ENCODE peak calls at places on chromosome 5, in nine cellular contexts. G, A, T, V, Y, L, Z, N and W are unnamed samples.

GRCh38 chr5:58264276-58264675 is 195.6 kb downstream of the PLK2 start:
- DNase-seq in G (no peak), A (no peak), T (no peak), V (no peak), Y (no peak), L (no peak), Z (no peak), N (no peak), W (no peak)

GRCh38 chr5:57804007-57804444 is 321.4 kb upstream of the ACTBL2 start:
- DNase-seq in G (no peak), A (no peak), T (no peak), V (no peak), Y (no peak), L (peak; percentile 83), Z (no peak), N (no peak), W (no peak)

GRCh38 chr5:149227168-149227826 is 44.4 kb upstream of the AFAP1L1 start:
- DNase-seq in G (no peak), A (no peak), T (peak; percentile 59), V (no peak), Y (no peak), L (peak; percentile 79), Z (peak; percentile 57), N (peak; percentile 45), W (no peak)

GRCh38 chr5:180090769-180091546 is 19.4 kb upstream of the RNF130 start:
- DNase-seq in G (peak; percentile 56), A (no peak), T (peak; percentile 52), V (no peak), Y (no peak), L (peak; percentile 14), Z (peak; percentile 64), N (peak; percentile 40), W (no peak)

GRCh38 chr5:136028782-136029742 is at the start of gene TGFBI:
- DNase-seq in G (peak; percentile 66), A (peak; percentile 65), T (peak; percentile 61), V (peak; percentile 57), Y (peak; percentile 71), L (peak; percentile 67), Z (no peak), N (peak; percentile 57), W (peak; percentile 93)

GRCh38 chr5:72412283-72413055 is 92.3 kb downstream of the PTCD2 start:
- DNase-seq in G (no peak), A (no peak), T (no peak), V (no peak), Y (no peak), L (peak; percentile 65), Z (no peak), N (no peak), W (no peak)

GRCh38 chr5:151663617-151664322 is 22.9 kb downstream of the SPARC start:
- DNase-seq in G (no peak), A (peak; percentile 53), T (no peak), V (no peak), Y (peak; percentile 64), L (no peak), Z (no peak), N (peak; percentile 54), W (peak; percentile 48)

GRCh38 chr5:174044855-174045254 is 651 bp upstream of the NSG2 start:
- DNase-seq in G (no peak), A (no peak), T (no peak), V (no peak), Y (no peak), L (no peak), Z (no peak), N (no peak), W (no peak)

GRCh38 chr5:110873773-110874437 is 135.1 kb downstream of the SLC25A46 start:
- DNase-seq in G (peak; percentile 36), A (no peak), T (no peak), V (no peak), Y (no peak), L (no peak), Z (no peak), N (no peak), W (no peak)

GRCh38 chr5:62144395-62145022 is 161.5 kb upstream of the KIF2A start:
- DNase-seq in G (peak; percentile 70), A (no peak), T (no peak), V (no peak), Y (no peak), L (no peak), Z (no peak), N (peak; percentile 9), W (peak; percentile 49)

GRCh38 chr5:53616939-53617549 is 56.6 kb downstream of the NDUFS4 start:
- DNase-seq in G (no peak), A (no peak), T (no peak), V (no peak), Y (no peak), L (peak; percentile 5), Z (no peak), N (no peak), W (no peak)

DNA sequence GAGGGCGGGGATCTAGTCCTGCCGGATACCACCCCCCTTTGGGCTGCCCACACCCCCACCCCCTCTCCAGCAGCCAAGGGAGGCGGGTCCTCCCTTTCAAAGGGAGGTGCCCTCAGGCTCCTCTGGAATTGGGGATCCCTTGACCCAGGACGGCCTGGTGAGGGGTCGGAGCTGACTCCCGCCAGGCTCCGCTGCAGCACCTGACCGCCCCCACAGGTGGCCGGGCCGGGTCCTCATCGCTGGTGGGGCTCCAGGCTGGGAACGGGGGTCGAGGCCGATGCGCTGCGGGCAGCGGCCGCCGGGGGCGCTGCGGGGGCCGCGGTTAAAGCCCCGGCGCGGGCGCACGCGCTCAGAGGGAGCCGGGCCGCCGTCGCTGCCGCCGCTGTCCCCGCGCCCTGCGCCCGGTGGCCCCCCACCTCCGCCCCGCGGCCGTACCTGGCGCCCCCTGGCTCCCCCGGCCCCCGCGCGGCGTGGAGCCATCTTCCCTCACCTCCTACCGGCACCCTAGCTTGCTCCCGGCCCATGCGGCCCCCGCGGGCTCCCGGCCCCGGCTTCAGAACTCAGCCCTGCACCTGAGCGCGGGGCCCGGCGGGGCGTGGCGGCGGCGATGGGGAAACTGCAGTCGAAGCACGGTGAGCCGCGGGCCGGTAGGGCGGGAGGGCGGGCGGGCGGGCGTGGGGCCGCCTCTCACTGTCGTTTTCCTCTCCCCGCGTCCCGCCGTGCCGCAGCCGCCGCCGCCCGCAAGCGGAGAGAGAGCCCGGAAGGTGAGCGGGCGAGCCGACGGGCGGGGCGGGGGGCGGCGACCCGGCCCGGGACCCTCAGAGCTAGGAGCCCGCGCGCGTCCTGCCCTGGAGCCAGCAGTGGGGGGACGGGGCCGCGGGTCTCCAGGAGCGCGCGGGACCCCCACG is at the start of gene NKD2:
- DNase-seq in G (peak; percentile 31), A (peak; percentile 25), T (no peak), V (peak; percentile 8), Y (no peak), L (no peak), Z (no peak), N (peak; percentile 14), W (no peak)
- TF ChIP-seq POLR2A in G (no peak), A (no peak), T (no peak), V (no peak), Y (no peak), L (no peak), Z (peak; percentile 50), N (peak; percentile 11), W (no peak)

GRCh38 chr5:36214434-36214833 is 27.3 kb downstream of the NADK2 start:
- DNase-seq in G (no peak), A (no peak), T (peak; percentile 19), V (no peak), Y (no peak), L (no peak), Z (no peak), N (no peak), W (no peak)
- TF ChIP-seq CTCF in G (no peak), A (no peak), T (peak; percentile 39), V (no peak), Y (no peak), L (peak; percentile 30), Z (no peak), N (peak; percentile 15), W (no peak)

GRCh38 chr5:176644878-176645670 is 2.2 kb upstream of the TSPAN17 start:
- DNase-seq in G (no peak), A (no peak), T (no peak), V (no peak), Y (no peak), L (no peak), Z (no peak), N (no peak), W (no peak)

GRCh38 chr5:176640616-176641015 is 6.7 kb upstream of the TSPAN17 start:
- DNase-seq in G (no peak), A (no peak), T (no peak), V (no peak), Y (no peak), L (no peak), Z (no peak), N (no peak), W (no peak)

GRCh38 chr5:176643491-176644219 is 3.6 kb upstream of the TSPAN17 start:
- DNase-seq in G (no peak), A (no peak), T (no peak), V (no peak), Y (no peak), L (no peak), Z (no peak), N (no peak), W (no peak)

GRCh38 chr5:176644294-176644693 is 3.0 kb upstream of the TSPAN17 start:
- DNase-seq in G (no peak), A (no peak), T (no peak), V (no peak), Y (no peak), L (no peak), Z (no peak), N (no peak), W (no peak)

DNA sequence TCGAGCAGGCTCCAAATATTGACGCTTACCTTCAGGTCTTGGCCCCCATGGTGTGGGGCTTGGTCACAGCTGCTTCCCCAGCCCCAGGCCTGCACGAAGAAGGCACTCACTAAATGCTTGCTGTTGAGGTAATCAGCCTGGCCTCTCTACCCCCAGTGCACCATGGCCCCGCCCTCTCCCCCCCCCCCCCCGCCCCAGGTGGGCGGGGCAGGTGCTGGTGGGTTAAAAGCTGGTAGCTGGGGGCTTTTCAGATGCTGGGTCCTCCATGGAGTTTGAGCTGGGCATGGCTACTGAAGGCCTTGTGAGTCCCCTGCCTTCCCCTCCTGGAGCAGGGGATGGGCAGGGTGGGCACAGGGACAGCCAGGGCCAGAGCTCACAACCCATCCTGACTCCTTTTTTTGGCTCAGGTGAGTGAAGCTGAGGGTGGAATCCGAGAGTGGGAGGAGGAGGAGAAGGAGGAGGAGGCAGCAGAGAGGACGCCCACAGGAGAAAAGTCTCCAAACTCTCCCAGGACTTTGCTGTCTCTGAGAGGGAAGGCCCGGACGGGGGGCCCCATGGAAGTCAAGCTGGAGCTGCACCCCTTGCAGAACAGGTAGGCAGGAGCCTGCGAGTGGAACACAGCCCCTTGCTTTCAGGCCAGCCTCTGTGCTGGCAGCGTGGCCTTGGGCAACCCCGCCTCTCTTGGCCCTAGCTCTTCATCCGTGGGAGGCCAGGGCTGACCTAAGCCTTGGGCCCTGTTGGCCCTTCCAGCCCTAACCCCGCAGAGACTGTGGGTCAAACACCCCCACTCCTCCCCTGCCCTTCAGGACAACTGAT is 4.4 kb upstream of the TSPAN17 start:
- DNase-seq in G (no peak), A (no peak), T (no peak), V (no peak), Y (no peak), L (no peak), Z (no peak), N (peak; percentile 63), W (no peak)
- TF ChIP-seq POLR2A in G (no peak), A (no peak), T (no peak), V (no peak), Y (no peak), L (no peak), Z (no peak), N (no peak), W (no peak)

DNA sequence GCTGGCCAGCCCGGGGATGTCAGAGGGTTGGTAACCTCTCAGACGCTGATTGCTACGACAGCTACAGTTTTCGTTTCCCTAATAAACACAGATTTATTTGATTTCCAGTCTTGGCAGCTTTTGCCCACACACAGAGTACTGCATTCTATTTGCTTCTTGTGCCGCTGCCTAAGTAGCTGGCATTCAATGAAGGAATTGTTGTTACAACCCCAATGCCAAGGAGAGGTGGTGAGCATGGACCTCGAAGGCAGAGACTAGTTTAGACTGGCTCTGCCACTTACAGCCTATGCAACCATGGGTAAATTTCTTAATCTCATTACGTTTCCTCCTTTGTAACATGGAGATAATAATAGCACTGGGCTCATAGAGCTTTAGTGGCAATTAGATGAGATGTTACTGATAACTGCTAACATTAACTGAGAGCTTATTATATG is 247.1 kb upstream of the PANK3 start:
- DNase-seq in G (no peak), A (no peak), T (no peak), V (no peak), Y (no peak), L (no peak), Z (no peak), N (no peak), W (no peak)
- TF ChIP-seq CTCF in G (no peak), A (no peak), T (no peak), V (no peak), Y (no peak), L (no peak), Z (no peak), N (no peak), W (no peak)